ENCODE peak calls at places on chromosomes 3 and 15, in seven cellular contexts. H is GM12865; O is heart right ventricle; I is stimulated activated CD4-positive, alpha-beta T cell treated with anti-CD3 and anti-CD28 coated beads, TNF-alpha, amount 100 ng/mL, for 1 hour; V is GM03348; X is glutamatergic neuron; M is lower lobe of right lung. Y is an unnamed sample.

GRCh38 chr3:76474632-76475031 is 565.3 kb upstream of the ROBO2 start:
- DNase-seq in I (no peak), M (no peak), H (peak), V (no peak), X (no peak), O (no peak), Y (no peak)

GRCh38 chr3:98705694-98706093 is 57.4 kb upstream of the ST3GAL6 start:
- DNase-seq in X (no peak), V (no peak), I (no peak), M (no peak), H (peak), O (no peak), Y (no peak)

GRCh38 chr3:50583897-50584296 is 14.6 kb downstream of the HEMK1 start:
- DNase-seq in H (no peak), X (no peak), I (no peak), V (no peak), O (peak), M (peak), Y (no peak)

GRCh38 chr3:50117120-50117519 is 28.4 kb downstream of the RBM5 start:
- DNase-seq in V (no peak), O (no peak), X (no peak), I (no peak), M (no peak), H (no peak), Y (no peak)

GRCh38 chr3:100278910-100279309 is 18.1 kb downstream of the TBC1D23 start:
- DNase-seq in X (no peak), H (no peak), I (no peak), V (no peak), M (no peak), O (no peak), Y (no peak)

GRCh38 chr3:14950274-14950673 is 2.9 kb downstream of the NR2C2 start:
- DNase-seq in X (no peak), M (no peak), H (no peak), V (no peak), O (no peak), I (no peak), Y (no peak)

GRCh38 chr3:187066228-187066995 is 72.9 kb downstream of the RPL39L start:
- DNase-seq in H (peak), I (no peak), M (no peak), O (no peak), X (no peak), V (no peak), Y (peak)

GRCh38 chr3:189805375-189806067 is 174.3 kb downstream of the TP63 start:
- DNase-seq in X (no peak), H (no peak), O (no peak), M (no peak), V (no peak), I (no peak), Y (no peak)

GRCh38 chr15:49864251-49864650 is 243.4 kb downstream of the DTWD1 start:
- DNase-seq in O (no peak), H (no peak), V (no peak), M (no peak), I (no peak), X (no peak), Y (no peak)

GRCh38 chr15:45114076-45114750 is at the start of the genes DUOX2 and DUOXA2:
- DNase-seq in H (no peak), M (no peak), X (peak), I (no peak), O (no peak), V (peak), Y (no peak)

GRCh38 chr15:67820992-67821783 is 4.1 kb upstream of the SKOR1 start:
- DNase-seq in H (no peak), M (no peak), V (peak), X (peak), O (peak), I (no peak), Y (peak)